ENCODE peak calls at places on chromosomes 12 and 14, in six cellular contexts. X is neuronal stem cell, Y is T-helper 9 cell, H is T-helper 22 cell, O is ELF-1, N is EL. J is an unnamed sample.

GRCh38 chr14:105151131-105151837 is 17.3 kb downstream of the JAG2 start:
- DNase-seq in X (no peak), Y (no peak), H (no peak), O (no peak), N (no peak), J (no peak)

GRCh38 chr12:115313929-115314328 is 630.0 kb upstream of the TBX3 start:
- DNase-seq in X (no peak), Y (no peak), H (no peak), O (no peak), N (peak; percentile 89), J (no peak)

GRCh38 chr12:91250273-91250672 is 67.7 kb upstream of the DCN start:
- DNase-seq in X (no peak), Y (no peak), H (no peak), O (no peak), N (no peak), J (no peak)

GRCh38 chr14:92254786-92255185 is 68.2 kb upstream of the SLC24A4 start:
- DNase-seq in X (peak; percentile 44), Y (no peak), H (no peak), O (peak; percentile 49), N (no peak), J (peak; percentile 33)

GRCh38 chr12:78916845-78917480 is 52.4 kb downstream of the SYT1 start:
- DNase-seq in X (no peak), Y (no peak), H (no peak), O (no peak), N (peak; percentile 49), J (no peak)

GRCh38 chr12:49260165-49260564 is 4.7 kb upstream of the TUBA1C start:
- DNase-seq in X (no peak), Y (no peak), H (no peak), O (no peak), N (peak; percentile 41), J (no peak)

GRCh38 chr12:3122841-3123678 is 45.9 kb downstream of the TSPAN9 start:
- DNase-seq in X (no peak), Y (no peak), H (no peak), O (peak; percentile 80), N (peak; percentile 92), J (no peak)

GRCh38 chr12:18549598-18549997 is 188.2 kb downstream of the PLCZ1 start:
- DNase-seq in X (no peak), Y (no peak), H (no peak), O (peak; percentile 13), N (no peak), J (no peak)

GRCh38 chr14:28298156-28298555 is 468.4 kb upstream of the FOXG1 start:
- DNase-seq in X (no peak), Y (no peak), H (no peak), O (no peak), N (no peak), J (no peak)

GRCh38 chr14:64841121-64841611 is 38.5 kb downstream of the SPTB start:
- DNase-seq in X (no peak), Y (no peak), H (no peak), O (peak; percentile 91), N (peak; percentile 70), J (peak; percentile 39)

GRCh38 chr14:98369344-98369743 is 902.7 kb downstream of the BCL11B start:
- DNase-seq in X (no peak), Y (no peak), H (no peak), O (no peak), N (no peak), J (no peak)

J was measured in iPS DF 6.9.